ENCODE peak calls at places on chromosome 13, in seven cellular contexts. H is AG04450, A is uterus, R is tibial nerve, V is OCI-LY7, C is fibroblast of lung, D is esophagus muscularis mucosa. P is an unnamed sample.

GRCh38 chr13:84649853-84650252 is 767.6 kb upstream of the SLITRK1 start:
- DNase-seq in D (no peak), V (no peak), H (no peak), A (no peak), R (no peak), C (peak; percentile 44), P (no peak)

GRCh38 chr13:98129059-98129741 is 13.7 kb upstream of the FARP1 start:
- DNase-seq in R (no peak), D (no peak), V (no peak), C (peak; percentile 55), H (no peak), A (no peak), P (no peak)

GRCh38 chr13:114054269-114054668 is 78.2 kb downstream of the RASA3 start:
- DNase-seq in R (no peak), C (no peak), H (no peak), D (no peak), V (no peak), A (no peak), P (no peak)

GRCh38 chr13:105445793-105446192 is 1089.7 kb downstream of the EFNB2 start:
- DNase-seq in D (no peak), H (no peak), R (no peak), V (no peak), A (no peak), C (no peak), P (no peak)

GRCh38 chr13:113945857-113946408 is 27.9 kb downstream of the C13orf46 start:
- DNase-seq in C (no peak), R (no peak), D (no peak), V (no peak), H (no peak), A (no peak), P (no peak)

GRCh38 chr13:26978081-26978860 is 193.3 kb downstream of the USP12 start:
- DNase-seq in D (no peak), V (no peak), C (no peak), A (no peak), R (no peak), H (no peak), P (no peak)

GRCh38 chr13:41222259-41222852 is 28.0 kb upstream of the KBTBD7 start:
- DNase-seq in V (peak; percentile 63), H (no peak), A (peak; percentile 39), D (no peak), R (peak; percentile 77), C (peak; percentile 36), P (peak; percentile 63)

GRCh38 chr13:51520524-51520923 is 63.7 kb upstream of the WDFY2 start:
- DNase-seq in D (no peak), V (no peak), H (peak; percentile 59), R (no peak), A (no peak), C (peak; percentile 71), P (no peak)

GRCh38 chr13:113951246-113951999 is 22.5 kb downstream of the C13orf46 start:
- DNase-seq in R (peak; percentile 78), D (peak; percentile 96), H (no peak), A (peak; percentile 83), C (peak; percentile 42), V (peak; percentile 39), P (no peak)

GRCh38 chr13:105159794-105160193 is 1375.7 kb downstream of the EFNB2 start:
- DNase-seq in D (no peak), H (no peak), C (no peak), R (no peak), V (no peak), A (no peak), P (peak; percentile 65)

GRCh38 chr13:44906758-44907157 is 82.5 kb downstream of the NUFIP1 start:
- DNase-seq in H (no peak), R (no peak), D (no peak), V (no peak), C (peak; percentile 77), A (peak; percentile 62), P (no peak)

GRCh38 chr13:58081301-58081820 is 449.8 kb downstream of the PCDH17 start:
- DNase-seq in V (no peak), D (no peak), H (no peak), C (no peak), R (no peak), A (no peak), P (no peak)

GRCh38 chr13:106095406-106095805 is 440.1 kb downstream of the EFNB2 start:
- DNase-seq in R (no peak), H (no peak), V (no peak), A (no peak), C (no peak), D (no peak), P (no peak)

GRCh38 chr13:113888701-113889330 is 24.9 kb upstream of the GAS6 start:
- DNase-seq in C (peak; percentile 31), R (no peak), V (no peak), H (no peak), D (no peak), A (no peak), P (no peak)

GRCh38 chr13:84037937-84038464 is 155.7 kb upstream of the SLITRK1 start:
- DNase-seq in H (no peak), R (no peak), D (no peak), A (no peak), C (no peak), V (no peak), P (peak; percentile 83)

GRCh38 chr13:113843063-113843654 is 20.7 kb downstream of the GAS6 start:
- DNase-seq in V (no peak), R (no peak), C (no peak), A (peak; percentile 14), H (no peak), D (no peak), P (no peak)

GRCh38 chr13:21749410-21749809 is 78.5 kb downstream of the FGF9 start:
- DNase-seq in A (no peak), D (no peak), H (peak; percentile 71), C (peak; percentile 64), V (no peak), R (no peak), P (no peak)

GRCh38 chr13:30158774-30159445 is 148.4 kb downstream of the KATNAL1 start:
- DNase-seq in R (peak; percentile 64), V (no peak), D (no peak), C (peak; percentile 86), A (peak; percentile 51), H (peak; percentile 33), P (no peak)

GRCh38 chr13:44004881-44005280 is 125.2 kb downstream of the LACC1 start:
- DNase-seq in R (no peak), D (peak; percentile 21), C (peak; percentile 78), V (no peak), A (no peak), H (peak; percentile 23), P (no peak)

GRCh38 chr13:43573361-43573740 is 213.4 kb downstream of the ENOX1 start:
- DNase-seq in A (no peak), C (peak; percentile 63), D (no peak), R (no peak), H (no peak), V (no peak), P (no peak)

GRCh38 chr13:26525528-26525927 is 32.0 kb upstream of the WASF3 start:
- DNase-seq in C (no peak), A (no peak), H (no peak), D (no peak), R (no peak), V (no peak), P (no peak)

GRCh38 chr13:79432992-79433391 is 26.9 kb upstream of the RBM26 start:
- DNase-seq in C (no peak), A (no peak), V (no peak), D (no peak), R (no peak), H (no peak), P (no peak)

GRCh38 chr13:35891973-35892441 is 239.2 kb downstream of the DCLK1 start:
- DNase-seq in D (no peak), A (no peak), R (no peak), C (peak; percentile 62), H (no peak), V (no peak), P (no peak)

GRCh38 chr13:43127103-43127817 is 103.9 kb downstream of the DNAJC15 start:
- DNase-seq in R (no peak), A (no peak), C (no peak), H (no peak), V (peak; percentile 1), D (peak; percentile 82), P (no peak)

GRCh38 chr13:113816925-113817859 is 46.7 kb downstream of the GAS6 start:
- DNase-seq in V (peak; percentile 83), D (peak; percentile 97), R (peak; percentile 88), C (peak; percentile 81), H (peak; percentile 64), A (peak; percentile 96), P (peak; percentile 94)

GRCh38 chr13:114017028-114017630 is 43.3 kb upstream of the C13orf46 start:
- DNase-seq in H (peak; percentile 10), D (no peak), A (no peak), C (peak; percentile 42), R (no peak), V (no peak), P (no peak)

GRCh38 chr13:106865706-106866288 is 297.9 kb upstream of the ARGLU1 start:
- DNase-seq in R (no peak), V (no peak), D (no peak), A (no peak), C (no peak), H (no peak), P (no peak)

GRCh38 chr13:31038834-31039552 is 106.5 kb downstream of the TEX26 start:
- DNase-seq in H (no peak), V (peak; percentile 72), A (no peak), D (no peak), R (no peak), C (peak; percentile 96), P (peak; percentile 86)

GRCh38 chr13:93476175-93476574 is 249.6 kb downstream of the GPC6 start:
- DNase-seq in H (peak; percentile 71), A (no peak), D (no peak), R (no peak), V (no peak), C (peak; percentile 96), P (no peak)

GRCh38 chr13:59099182-59099950 is 1064.4 kb downstream of the DIAPH3 start:
- DNase-seq in V (no peak), D (no peak), R (no peak), C (peak; percentile 42), H (no peak), A (no peak), P (no peak)
- H3K4me3 ChIP-seq in V (no peak overlapping the region), D (no peak overlapping the region), R (no peak overlapping the region), C (no peak overlapping the region), H (no peak overlapping the region), A (no peak overlapping the region), P (no peak overlapping the region)

GRCh38 chr13:87124785-87125074 is 546.4 kb upstream of the SLITRK5 start:
- DNase-seq in A (no peak), R (no peak), H (no peak), C (no peak), V (no peak), D (no peak), P (no peak)
- H3K4me3 ChIP-seq in A (no peak overlapping the region), R (no peak overlapping the region), H (peak overlapping the region; percentile 14), C (no peak overlapping the region), V (no peak overlapping the region), D (no peak overlapping the region), P (no peak overlapping the region)

DNA sequence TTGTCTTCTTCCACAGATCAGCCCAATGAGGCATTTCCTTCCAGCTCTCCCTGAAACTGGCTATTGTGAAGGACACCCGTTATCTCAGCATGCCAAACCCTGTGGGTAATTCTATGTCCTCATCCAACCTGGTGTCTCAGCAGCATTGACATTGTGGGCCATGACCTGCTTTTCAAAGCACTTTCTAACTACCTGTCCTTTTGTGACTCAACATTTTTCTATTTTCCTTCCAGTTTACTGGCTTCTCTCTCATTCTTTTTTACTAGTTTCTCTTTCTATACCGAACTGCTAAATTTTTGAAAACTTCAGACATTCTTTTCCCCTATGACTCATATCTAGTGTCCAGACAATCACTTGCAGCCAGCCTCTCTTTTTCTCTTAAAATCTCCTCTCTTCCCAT is 136.4 kb upstream of the HTR2A start:
- DNase-seq in A (no peak), D (no peak), R (no peak), H (no peak), C (peak; percentile 81), V (no peak), P (no peak)
- H3K4me3 ChIP-seq in A (no peak overlapping the region), D (no peak overlapping the region), R (no peak overlapping the region), H (peak overlapping the region; percentile 44), C (peak overlapping the region; percentile 19), V (no peak overlapping the region), P (no peak overlapping the region)

GRCh38 chr13:20703785-20704458 is 423 bp downstream of the IL17D start:
- DNase-seq in H (peak; percentile 45), V (peak; percentile 90), C (peak; percentile 77), R (no peak), A (peak; percentile 53), D (no peak), P (peak; percentile 69)
- H3K4me3 ChIP-seq in H (peak overlapping the region; percentile 75), V (peak overlapping the region; percentile 49), C (no peak overlapping the region), R (peak overlapping the region; percentile 57), A (peak overlapping the region; percentile 25), D (peak overlapping the region; percentile 66), P (peak overlapping the region; percentile 64)

P was measured in Jurkat, Clone E6-1.